ENCODE peak calls at places on chromosomes 7 and 10, in eight cellular contexts. One of them, this sample, is unnamed.

GRCh38 chr10:71372882-71373495 is 23.7 kb upstream of the CDH23 start:
- DNase-seq in HepG2: no peak
- DNase-seq in activated CD4-positive, alpha-beta T cell treated with anti-CD3 and anti-CD28 coated beads, Interleukin-2, amount 50 U/mL, for 48 hours: no peak
- DNase-seq in T-helper 9 cell: no peak
- DNase-seq in transverse colon: no peak
- DNase-seq in ELF-1: no peak
- DNase-seq in ecto neural progenitor cell: no peak
- DNase-seq in HFF-Myc: no peak
- DNase-seq in this sample: peak

GRCh38 chr7:28955723-28956607 is 2.2 kb downstream of the TRIL start:
- DNase-seq in activated CD4-positive, alpha-beta T cell treated with anti-CD3 and anti-CD28 coated beads, Interleukin-2, amount 50 U/mL, for 48 hours: peak
- DNase-seq in ELF-1: peak
- DNase-seq in transverse colon: peak
- DNase-seq in T-helper 9 cell: no peak
- DNase-seq in HepG2: peak
- DNase-seq in ecto neural progenitor cell: peak
- DNase-seq in HFF-Myc: no peak
- DNase-seq in this sample: peak

GRCh38 chr7:106717997-106718871 is 57.3 kb upstream of the CCDC71L start:
- DNase-seq in ecto neural progenitor cell: no peak
- DNase-seq in HepG2: peak
- DNase-seq in ELF-1: no peak
- DNase-seq in activated CD4-positive, alpha-beta T cell treated with anti-CD3 and anti-CD28 coated beads, Interleukin-2, amount 50 U/mL, for 48 hours: peak
- DNase-seq in T-helper 9 cell: peak
- DNase-seq in transverse colon: no peak
- DNase-seq in HFF-Myc: peak
- DNase-seq in this sample: peak

GRCh38 chr10:32338262-32338661 is 8.7 kb downstream of the EPC1 start:
- DNase-seq in ELF-1: no peak
- DNase-seq in transverse colon: no peak
- DNase-seq in HFF-Myc: no peak
- DNase-seq in HepG2: no peak
- DNase-seq in ecto neural progenitor cell: no peak
- DNase-seq in T-helper 9 cell: no peak
- DNase-seq in activated CD4-positive, alpha-beta T cell treated with anti-CD3 and anti-CD28 coated beads, Interleukin-2, amount 50 U/mL, for 48 hours: no peak
- DNase-seq in this sample: no peak

GRCh38 chr7:37570145-37570544 is 113.4 kb upstream of the GPR141 start:
- DNase-seq in transverse colon: no peak
- DNase-seq in HepG2: no peak
- DNase-seq in T-helper 9 cell: no peak
- DNase-seq in ecto neural progenitor cell: no peak
- DNase-seq in ELF-1: no peak
- DNase-seq in HFF-Myc: no peak
- DNase-seq in activated CD4-positive, alpha-beta T cell treated with anti-CD3 and anti-CD28 coated beads, Interleukin-2, amount 50 U/mL, for 48 hours: no peak
- DNase-seq in this sample: no peak

GRCh38 chr7:14761506-14762296 is 140.8 kb downstream of the DGKB start:
- DNase-seq in activated CD4-positive, alpha-beta T cell treated with anti-CD3 and anti-CD28 coated beads, Interleukin-2, amount 50 U/mL, for 48 hours: no peak
- DNase-seq in ELF-1: no peak
- DNase-seq in HFF-Myc: peak
- DNase-seq in transverse colon: peak
- DNase-seq in T-helper 9 cell: no peak
- DNase-seq in ecto neural progenitor cell: no peak
- DNase-seq in HepG2: no peak
- DNase-seq in this sample: no peak

GRCh38 chr7:53993205-53993604 is 549.0 kb upstream of the VSTM2A start:
- DNase-seq in HepG2: no peak
- DNase-seq in transverse colon: no peak
- DNase-seq in activated CD4-positive, alpha-beta T cell treated with anti-CD3 and anti-CD28 coated beads, Interleukin-2, amount 50 U/mL, for 48 hours: no peak
- DNase-seq in HFF-Myc: no peak
- DNase-seq in ecto neural progenitor cell: no peak
- DNase-seq in ELF-1: no peak
- DNase-seq in T-helper 9 cell: no peak
- DNase-seq in this sample: no peak

GRCh38 chr10:61588770-61589211 is 73.9 kb upstream of the CABCOCO1 start:
- DNase-seq in T-helper 9 cell: no peak
- DNase-seq in HepG2: no peak
- DNase-seq in transverse colon: no peak
- DNase-seq in ELF-1: no peak
- DNase-seq in ecto neural progenitor cell: no peak
- DNase-seq in HFF-Myc: no peak
- DNase-seq in activated CD4-positive, alpha-beta T cell treated with anti-CD3 and anti-CD28 coated beads, Interleukin-2, amount 50 U/mL, for 48 hours: no peak
- DNase-seq in this sample: no peak

GRCh38 chr7:80721880-80722595 is 83.6 kb downstream of the CD36 start:
- DNase-seq in HFF-Myc: no peak
- DNase-seq in ecto neural progenitor cell: no peak
- DNase-seq in T-helper 9 cell: no peak
- DNase-seq in activated CD4-positive, alpha-beta T cell treated with anti-CD3 and anti-CD28 coated beads, Interleukin-2, amount 50 U/mL, for 48 hours: no peak
- DNase-seq in HepG2: no peak
- DNase-seq in ELF-1: peak
- DNase-seq in transverse colon: no peak
- DNase-seq in this sample: no peak

GRCh38 chr10:93235686-93236085 is 162.0 kb downstream of the CYP26A1 start:
- DNase-seq in ecto neural progenitor cell: no peak
- DNase-seq in HepG2: peak
- DNase-seq in T-helper 9 cell: no peak
- DNase-seq in activated CD4-positive, alpha-beta T cell treated with anti-CD3 and anti-CD28 coated beads, Interleukin-2, amount 50 U/mL, for 48 hours: no peak
- DNase-seq in ELF-1: no peak
- DNase-seq in transverse colon: no peak
- DNase-seq in HFF-Myc: no peak
- DNase-seq in this sample: no peak

GRCh38 chr10:100184426-100185219 is 1.2 kb downstream of the ERLIN1 start:
- DNase-seq in ecto neural progenitor cell: no peak
- DNase-seq in T-helper 9 cell: no peak
- DNase-seq in activated CD4-positive, alpha-beta T cell treated with anti-CD3 and anti-CD28 coated beads, Interleukin-2, amount 50 U/mL, for 48 hours: no peak
- DNase-seq in HepG2: peak
- DNase-seq in HFF-Myc: no peak
- DNase-seq in ELF-1: peak
- DNase-seq in transverse colon: no peak
- DNase-seq in this sample: peak

GRCh38 chr10:102243304-102243703 is 2.0 kb upstream of the PITX3 start:
- DNase-seq in T-helper 9 cell: no peak
- DNase-seq in ELF-1: no peak
- DNase-seq in activated CD4-positive, alpha-beta T cell treated with anti-CD3 and anti-CD28 coated beads, Interleukin-2, amount 50 U/mL, for 48 hours: no peak
- DNase-seq in HFF-Myc: no peak
- DNase-seq in transverse colon: no peak
- DNase-seq in ecto neural progenitor cell: no peak
- DNase-seq in HepG2: peak
- DNase-seq in this sample: no peak

GRCh38 chr10:29714096-29714874 is 79.5 kb upstream of the SVIL start:
- DNase-seq in HepG2: no peak
- DNase-seq in ecto neural progenitor cell: no peak
- DNase-seq in ELF-1: no peak
- DNase-seq in activated CD4-positive, alpha-beta T cell treated with anti-CD3 and anti-CD28 coated beads, Interleukin-2, amount 50 U/mL, for 48 hours: no peak
- DNase-seq in transverse colon: no peak
- DNase-seq in HFF-Myc: peak
- DNase-seq in T-helper 9 cell: no peak
- DNase-seq in this sample: no peak

GRCh38 chr7:889391-889790 is 13.0 kb downstream of the GET4 start:
- DNase-seq in HFF-Myc: no peak
- DNase-seq in activated CD4-positive, alpha-beta T cell treated with anti-CD3 and anti-CD28 coated beads, Interleukin-2, amount 50 U/mL, for 48 hours: no peak
- DNase-seq in T-helper 9 cell: no peak
- DNase-seq in HepG2: no peak
- DNase-seq in transverse colon: no peak
- DNase-seq in ELF-1: no peak
- DNase-seq in ecto neural progenitor cell: no peak
- DNase-seq in this sample: no peak

GRCh38 chr10:110421512-110422138 is 76.1 kb upstream of the DUSP5 start:
- DNase-seq in ecto neural progenitor cell: no peak
- DNase-seq in activated CD4-positive, alpha-beta T cell treated with anti-CD3 and anti-CD28 coated beads, Interleukin-2, amount 50 U/mL, for 48 hours: no peak
- DNase-seq in T-helper 9 cell: no peak
- DNase-seq in ELF-1: no peak
- DNase-seq in HepG2: no peak
- DNase-seq in transverse colon: no peak
- DNase-seq in HFF-Myc: no peak
- DNase-seq in this sample: no peak

GRCh38 chr7:87687653-87688254 is 59.6 kb downstream of the RUNDC3B start:
- DNase-seq in HepG2: peak
- DNase-seq in ELF-1: no peak
- DNase-seq in transverse colon: no peak
- DNase-seq in HFF-Myc: no peak
- DNase-seq in ecto neural progenitor cell: no peak
- DNase-seq in activated CD4-positive, alpha-beta T cell treated with anti-CD3 and anti-CD28 coated beads, Interleukin-2, amount 50 U/mL, for 48 hours: no peak
- DNase-seq in T-helper 9 cell: no peak
- DNase-seq in this sample: no peak

GRCh38 chr7:48158404-48158803 is 12.9 kb upstream of the ABCA13 start:
- DNase-seq in ELF-1: no peak
- DNase-seq in HepG2: no peak
- DNase-seq in activated CD4-positive, alpha-beta T cell treated with anti-CD3 and anti-CD28 coated beads, Interleukin-2, amount 50 U/mL, for 48 hours: no peak
- DNase-seq in T-helper 9 cell: no peak
- DNase-seq in ecto neural progenitor cell: no peak
- DNase-seq in transverse colon: no peak
- DNase-seq in HFF-Myc: no peak
- DNase-seq in this sample: no peak

GRCh38 chr7:55524558-55525310 is 47.6 kb downstream of the VOPP1 start:
- DNase-seq in T-helper 9 cell: no peak
- DNase-seq in ecto neural progenitor cell: no peak
- DNase-seq in transverse colon: no peak
- DNase-seq in activated CD4-positive, alpha-beta T cell treated with anti-CD3 and anti-CD28 coated beads, Interleukin-2, amount 50 U/mL, for 48 hours: no peak
- DNase-seq in ELF-1: no peak
- DNase-seq in HepG2: no peak
- DNase-seq in HFF-Myc: no peak
- DNase-seq in this sample: no peak

GRCh38 chr10:20748551-20748950 is 148.6 kb downstream of the NEBL start:
- DNase-seq in HepG2: no peak
- DNase-seq in ELF-1: no peak
- DNase-seq in activated CD4-positive, alpha-beta T cell treated with anti-CD3 and anti-CD28 coated beads, Interleukin-2, amount 50 U/mL, for 48 hours: no peak
- DNase-seq in HFF-Myc: no peak
- DNase-seq in transverse colon: no peak
- DNase-seq in T-helper 9 cell: no peak
- DNase-seq in ecto neural progenitor cell: no peak
- DNase-seq in this sample: no peak

GRCh38 chr10:72545511-72545910 is 80.4 kb downstream of the MICU1 start:
- DNase-seq in ELF-1: no peak
- DNase-seq in ecto neural progenitor cell: no peak
- DNase-seq in HepG2: no peak
- DNase-seq in HFF-Myc: no peak
- DNase-seq in T-helper 9 cell: no peak
- DNase-seq in activated CD4-positive, alpha-beta T cell treated with anti-CD3 and anti-CD28 coated beads, Interleukin-2, amount 50 U/mL, for 48 hours: no peak
- DNase-seq in transverse colon: no peak
- DNase-seq in this sample: no peak

GRCh38 chr10:34364253-34365037 is 450.7 kb downstream of the PARD3 start:
- DNase-seq in T-helper 9 cell: no peak
- DNase-seq in transverse colon: no peak
- DNase-seq in ecto neural progenitor cell: no peak
- DNase-seq in activated CD4-positive, alpha-beta T cell treated with anti-CD3 and anti-CD28 coated beads, Interleukin-2, amount 50 U/mL, for 48 hours: no peak
- DNase-seq in HepG2: peak
- DNase-seq in HFF-Myc: no peak
- DNase-seq in ELF-1: no peak
- DNase-seq in this sample: no peak

GRCh38 chr7:76340617-76341131 is 18.1 kb downstream of the YWHAG start:
- DNase-seq in ELF-1: no peak
- DNase-seq in HFF-Myc: no peak
- DNase-seq in ecto neural progenitor cell: no peak
- DNase-seq in HepG2: no peak
- DNase-seq in transverse colon: no peak
- DNase-seq in T-helper 9 cell: no peak
- DNase-seq in activated CD4-positive, alpha-beta T cell treated with anti-CD3 and anti-CD28 coated beads, Interleukin-2, amount 50 U/mL, for 48 hours: no peak
- DNase-seq in this sample: no peak

GRCh38 chr7:78473902-78474301 is 675.3 kb downstream of the PHTF2 start:
- DNase-seq in ELF-1: peak
- DNase-seq in activated CD4-positive, alpha-beta T cell treated with anti-CD3 and anti-CD28 coated beads, Interleukin-2, amount 50 U/mL, for 48 hours: no peak
- DNase-seq in ecto neural progenitor cell: no peak
- DNase-seq in transverse colon: no peak
- DNase-seq in HepG2: no peak
- DNase-seq in T-helper 9 cell: no peak
- DNase-seq in HFF-Myc: no peak
- DNase-seq in this sample: no peak

GRCh38 chr7:106143711-106144347 is 31.7 kb upstream of the SYPL1 start:
- DNase-seq in ELF-1: no peak
- DNase-seq in T-helper 9 cell: no peak
- DNase-seq in ecto neural progenitor cell: no peak
- DNase-seq in transverse colon: no peak
- DNase-seq in HepG2: no peak
- DNase-seq in HFF-Myc: no peak
- DNase-seq in activated CD4-positive, alpha-beta T cell treated with anti-CD3 and anti-CD28 coated beads, Interleukin-2, amount 50 U/mL, for 48 hours: no peak
- DNase-seq in this sample: no peak

GRCh38 chr7:157905740-157906461 is 569.1 kb downstream of the DNAJB6 start:
- DNase-seq in activated CD4-positive, alpha-beta T cell treated with anti-CD3 and anti-CD28 coated beads, Interleukin-2, amount 50 U/mL, for 48 hours: no peak
- DNase-seq in ecto neural progenitor cell: no peak
- DNase-seq in HepG2: no peak
- DNase-seq in T-helper 9 cell: no peak
- DNase-seq in transverse colon: no peak
- DNase-seq in HFF-Myc: no peak
- DNase-seq in ELF-1: peak
- DNase-seq in this sample: no peak

GRCh38 chr7:18221377-18222290 is 194.0 kb upstream of the PRPS1L1 start:
- DNase-seq in transverse colon: no peak
- DNase-seq in T-helper 9 cell: no peak
- DNase-seq in ecto neural progenitor cell: no peak
- DNase-seq in ELF-1: no peak
- DNase-seq in HepG2: no peak
- DNase-seq in HFF-Myc: no peak
- DNase-seq in activated CD4-positive, alpha-beta T cell treated with anti-CD3 and anti-CD28 coated beads, Interleukin-2, amount 50 U/mL, for 48 hours: no peak
- DNase-seq in this sample: no peak

GRCh38 chr10:103417601-103418000 is 21.2 kb downstream of the PDCD11 start:
- DNase-seq in transverse colon: no peak
- DNase-seq in T-helper 9 cell: no peak
- DNase-seq in ecto neural progenitor cell: no peak
- DNase-seq in activated CD4-positive, alpha-beta T cell treated with anti-CD3 and anti-CD28 coated beads, Interleukin-2, amount 50 U/mL, for 48 hours: no peak
- DNase-seq in HepG2: no peak
- DNase-seq in ELF-1: no peak
- DNase-seq in HFF-Myc: no peak
- DNase-seq in this sample: no peak

GRCh38 chr10:53108317-53108934 is 335.8 kb upstream of the MBL2 start:
- DNase-seq in T-helper 9 cell: no peak
- DNase-seq in ecto neural progenitor cell: no peak
- DNase-seq in ELF-1: no peak
- DNase-seq in activated CD4-positive, alpha-beta T cell treated with anti-CD3 and anti-CD28 coated beads, Interleukin-2, amount 50 U/mL, for 48 hours: no peak
- DNase-seq in HepG2: no peak
- DNase-seq in transverse colon: no peak
- DNase-seq in HFF-Myc: no peak
- DNase-seq in this sample: no peak

GRCh38 chr10:128160335-128160734 is 34.1 kb upstream of the MKI67 start:
- DNase-seq in HFF-Myc: no peak
- DNase-seq in T-helper 9 cell: no peak
- DNase-seq in transverse colon: no peak
- DNase-seq in ecto neural progenitor cell: no peak
- DNase-seq in HepG2: no peak
- DNase-seq in activated CD4-positive, alpha-beta T cell treated with anti-CD3 and anti-CD28 coated beads, Interleukin-2, amount 50 U/mL, for 48 hours: no peak
- DNase-seq in ELF-1: no peak
- DNase-seq in this sample: no peak

GRCh38 chr10:87844837-87845623 is 18.3 kb downstream of the KLLN start:
- DNase-seq in ELF-1: no peak
- DNase-seq in ecto neural progenitor cell: no peak
- DNase-seq in transverse colon: no peak
- DNase-seq in T-helper 9 cell: no peak
- DNase-seq in HFF-Myc: no peak
- DNase-seq in activated CD4-positive, alpha-beta T cell treated with anti-CD3 and anti-CD28 coated beads, Interleukin-2, amount 50 U/mL, for 48 hours: no peak
- DNase-seq in HepG2: peak
- DNase-seq in this sample: no peak

GRCh38 chr7:1512781-1513656 is 8.8 kb upstream of the INTS1 start:
- DNase-seq in ELF-1: peak
- DNase-seq in activated CD4-positive, alpha-beta T cell treated with anti-CD3 and anti-CD28 coated beads, Interleukin-2, amount 50 U/mL, for 48 hours: peak
- DNase-seq in T-helper 9 cell: no peak
- DNase-seq in ecto neural progenitor cell: no peak
- DNase-seq in HepG2: no peak
- DNase-seq in HFF-Myc: no peak
- DNase-seq in transverse colon: no peak
- DNase-seq in this sample: peak

GRCh38 chr7:235576-236395 is 43.4 kb downstream of the FAM20C start:
- DNase-seq in ELF-1: no peak
- DNase-seq in HFF-Myc: no peak
- DNase-seq in ecto neural progenitor cell: no peak
- DNase-seq in transverse colon: no peak
- DNase-seq in T-helper 9 cell: no peak
- DNase-seq in HepG2: no peak
- DNase-seq in activated CD4-positive, alpha-beta T cell treated with anti-CD3 and anti-CD28 coated beads, Interleukin-2, amount 50 U/mL, for 48 hours: no peak
- DNase-seq in this sample: no peak

This sample was measured in MM.1S.